ENCODE peak calls at places on chromosomes 7 and 10, in five cellular contexts. A is AG04449, H is dorsolateral prefrontal cortex, I is AG04450, P is LNCaP clone FGC. Q is an unnamed sample.
A peak's percentile ranks its signal among the peaks of the same experiment; 100 is the strongest.

GRCh38 chr7:29921404-29922010 is 68.1 kb downstream of the SCRN1 start:
- DNase-seq in A (no peak), H (no peak), I (peak; percentile 30), P (no peak), Q (peak; percentile 49)

GRCh38 chr7:42493436-42494198 is 256.6 kb upstream of the GLI3 start:
- DNase-seq in I (peak; percentile 55), A (peak; percentile 41), P (no peak), H (peak; percentile 46), Q (peak; percentile 53)

GRCh38 chr10:29501692-29502091 is 133.1 kb downstream of the SVIL start:
- DNase-seq in A (no peak), H (no peak), I (peak; percentile 51), P (no peak), Q (peak; percentile 61)

GRCh38 chr7:85172530-85172941 is 14.3 kb downstream of the SEMA3D start:
- DNase-seq in P (no peak), H (no peak), I (peak; percentile 69), A (peak; percentile 74), Q (peak; percentile 55)

GRCh38 chr10:63555330-63555729 is 34.1 kb downstream of the REEP3 start:
- DNase-seq in P (no peak), A (no peak), H (no peak), I (no peak), Q (no peak)

GRCh38 chr7:44275146-44275545 is 50.2 kb downstream of the CAMK2B start:
- DNase-seq in I (no peak), H (peak; percentile 28), A (no peak), P (no peak), Q (no peak)

GRCh38 chr7:43873300-43873699 is 4.0 kb upstream of the MRPS24 start:
- DNase-seq in I (no peak), P (no peak), H (no peak), A (no peak), Q (peak; percentile 86)

GRCh38 chr10:108782411-108782810 is 1140.9 kb downstream of the XPNPEP1 start:
- DNase-seq in H (no peak), A (no peak), I (no peak), P (no peak), Q (no peak)

GRCh38 chr7:154675560-154675959 is 327.4 kb downstream of the PAXIP1 start:
- DNase-seq in P (no peak), H (no peak), A (no peak), I (no peak), Q (no peak)

GRCh38 chr7:158734861-158735260 is 30.3 kb upstream of the NCAPG2 start:
- DNase-seq in H (no peak), P (no peak), I (no peak), A (no peak), Q (no peak)

GRCh38 chr10:19869370-19869769 is 53.1 kb downstream of the PLXDC2 start:
- DNase-seq in P (no peak), I (no peak), A (no peak), H (no peak), Q (no peak)

GRCh38 chr7:99860281-99861127 is 16.3 kb downstream of the OR2AE1 start:
- DNase-seq in P (no peak), H (no peak), A (no peak), I (peak; percentile 1), Q (no peak)

GRCh38 chr10:28020080-28020860 is 21.4 kb upstream of the ODAD2 start:
- DNase-seq in H (no peak), I (no peak), P (no peak), A (no peak), Q (no peak)

GRCh38 chr10:17212802-17213204 is 11.3 kb upstream of the TRDMT1 start:
- DNase-seq in A (no peak), H (no peak), P (no peak), I (no peak), Q (no peak)

GRCh38 chr10:16586358-16587138 is 64.9 kb upstream of the C1QL3 start:
- DNase-seq in A (no peak), I (no peak), H (no peak), P (no peak), Q (no peak)

GRCh38 chr7:73707045-73707631 is 12.3 kb downstream of the STX1A start:
- DNase-seq in A (no peak), H (peak; percentile 75), I (no peak), P (no peak), Q (no peak)

GRCh38 chr10:50794490-50794889 is 54.8 kb downstream of the ASAH2B start:
- DNase-seq in P (no peak), A (no peak), H (no peak), I (no peak), Q (no peak)

GRCh38 chr7:18494821-18495408 is 634 bp upstream of the HDAC9 start:
- DNase-seq in A (peak; percentile 19), P (no peak), H (no peak), I (no peak), Q (no peak)

GRCh38 chr7:100611983-100612729 is at the start of gene MOSPD3:
- DNase-seq in H (peak; percentile 99), P (peak; percentile 99), I (peak; percentile 99), A (peak; percentile 94), Q (peak; percentile 99)

GRCh38 chr7:1455955-1456354 is 3.3 kb downstream of the MICALL2 start:
- DNase-seq in A (no peak), I (no peak), H (no peak), P (no peak), Q (no peak)

DNA sequence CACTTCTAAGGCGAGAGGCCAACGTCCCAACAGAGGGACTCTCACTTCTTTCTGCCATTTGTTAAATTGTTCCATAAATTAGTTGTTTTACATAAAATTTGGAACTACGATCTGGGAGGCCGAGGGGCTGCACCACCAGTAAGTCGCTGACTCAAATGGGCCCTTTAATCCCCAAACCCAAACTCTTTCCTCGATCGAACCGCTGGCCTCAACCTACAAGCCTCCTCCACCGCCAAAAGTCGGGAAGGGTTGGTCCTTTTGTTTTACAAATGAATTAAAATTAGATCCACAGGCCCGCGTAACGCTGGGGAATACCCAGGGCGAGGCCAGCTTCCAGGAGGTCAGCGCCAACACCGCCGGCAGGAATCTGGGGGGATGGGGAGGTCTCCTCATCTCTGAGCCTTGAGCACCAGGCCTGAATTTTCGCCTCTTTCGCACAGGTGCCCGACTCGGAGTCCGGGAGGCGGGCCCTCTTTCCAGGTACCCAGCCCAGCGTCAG is 1.2 kb upstream of the FOXI2 start:
- DNase-seq in P (no peak), H (no peak), I (no peak), A (no peak), Q (no peak)
- H3K4me3 ChIP-seq in P (no peak overlapping the region), H (peak overlapping the region; percentile 52), I (no peak overlapping the region), A (no peak overlapping the region), Q (no peak overlapping the region)

DNA sequence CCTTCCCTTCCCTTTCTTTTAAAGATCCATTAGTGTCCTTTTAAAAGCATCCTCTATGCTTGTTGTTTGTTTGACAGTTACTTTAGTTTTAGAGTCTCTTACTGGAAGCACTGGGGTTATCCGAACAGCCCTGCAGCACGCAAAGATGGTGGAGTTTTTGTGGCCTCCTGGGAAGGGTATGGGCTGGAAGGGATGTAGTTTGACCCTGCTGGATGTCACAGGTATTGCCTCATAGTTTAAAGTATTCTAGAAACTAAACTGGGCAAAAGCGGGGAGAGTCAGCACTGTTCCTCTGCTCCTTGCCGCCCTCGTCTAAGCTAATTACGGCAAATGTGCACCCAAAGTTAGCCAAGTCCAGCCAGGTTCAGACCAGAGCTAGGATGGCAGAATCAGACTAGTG is 35.8 kb upstream of the GNAI1 start:
- DNase-seq in P (no peak), A (no peak), I (no peak), H (no peak), Q (no peak)
- TF ChIP-seq CTCF in P (no peak), A (peak; percentile 2), I (peak; percentile 25), H (no peak), Q (peak; percentile 19)

DNA sequence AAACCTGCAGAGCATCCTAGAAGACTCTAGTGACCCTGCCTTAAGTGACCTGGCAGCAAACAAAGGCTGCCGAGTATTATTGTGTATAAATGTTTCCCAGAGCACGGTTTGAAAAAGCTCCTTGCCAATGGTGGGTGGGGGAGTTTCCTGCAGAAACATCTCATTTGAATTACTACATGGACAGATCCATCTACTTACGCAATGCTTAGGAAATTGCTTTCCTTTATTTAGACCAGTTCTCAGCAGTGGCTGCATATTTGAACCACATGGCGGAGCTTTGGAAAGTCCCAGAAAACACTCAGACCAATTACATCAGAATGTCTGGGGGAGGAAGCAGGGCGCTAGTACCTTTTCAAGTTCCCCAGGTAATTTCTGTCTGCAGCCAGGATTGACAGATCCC is 560.9 kb downstream of the SDK1 start:
- DNase-seq in P (no peak), H (no peak), I (peak; percentile 26), A (peak; percentile 3), Q (no peak)
- H3K4me3 ChIP-seq in P (no peak overlapping the region), H (no peak overlapping the region), I (no peak overlapping the region), A (no peak overlapping the region), Q (no peak overlapping the region)

DNA sequence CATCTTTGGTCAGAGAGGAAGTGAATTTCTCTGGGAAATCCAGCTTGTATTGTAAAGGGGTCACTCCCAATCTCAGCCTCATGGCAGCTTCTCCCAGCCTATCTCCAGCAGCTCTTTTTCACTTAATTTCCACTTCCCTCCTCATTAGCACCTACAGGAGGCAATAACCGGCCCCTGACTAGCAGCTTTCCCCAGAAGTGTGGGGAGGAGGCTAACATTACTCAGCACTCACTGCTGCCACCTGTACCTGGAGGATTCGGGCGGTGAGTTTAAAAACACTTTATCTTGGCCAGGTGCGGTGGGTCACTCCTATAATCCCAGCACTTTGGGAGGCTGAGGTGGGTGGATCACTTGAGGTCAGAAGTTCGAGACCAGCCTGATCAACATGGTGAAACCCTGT is 3.8 kb downstream of the NODAL start:
- DNase-seq in P (no peak), I (no peak), H (no peak), A (no peak), Q (no peak)
- TF ChIP-seq CTCF in P (no peak), I (no peak), H (no peak), A (no peak), Q (no peak)

GRCh38 chr7:5824297-5824610 is 42.8 kb upstream of the RNF216 start:
- DNase-seq in I (no peak), A (no peak), P (no peak), H (no peak), Q (no peak)
- H3K4me3 ChIP-seq in I (no peak overlapping the region), A (no peak overlapping the region), P (no peak overlapping the region), H (peak overlapping the region; percentile 71), Q (no peak overlapping the region)

DNA sequence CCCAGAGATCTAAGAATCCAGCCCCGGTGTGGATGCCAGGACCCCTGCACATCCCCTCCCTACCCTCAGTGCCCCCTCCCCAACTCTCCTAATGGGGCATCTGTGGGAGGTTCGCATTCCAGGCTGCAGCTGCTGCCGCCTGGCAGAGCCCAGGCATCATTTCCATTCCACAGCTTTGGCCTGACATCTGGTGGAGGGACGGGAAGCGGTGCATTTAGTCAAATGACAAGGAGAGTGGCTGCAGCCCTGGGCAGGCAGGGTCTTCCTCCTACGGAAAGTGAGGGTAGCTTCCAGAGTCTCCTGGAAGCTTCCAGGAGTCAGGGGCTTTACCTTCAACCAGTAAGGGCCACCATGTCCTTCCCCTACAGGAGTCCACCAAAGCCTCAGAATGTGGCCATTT is 30.8 kb downstream of the PRLHR start:
- DNase-seq in P (no peak), A (no peak), I (no peak), H (no peak), Q (no peak)
- TF ChIP-seq CTCF in P (peak; percentile 56), A (no peak), I (no peak), H (no peak), Q (no peak)